ENCODE peak calls at places on chromosomes 16 and 17, in seven cellular contexts. One of them, this sample, is unnamed.

GRCh38 chr17:57448288-57449283 is 192.3 kb downstream of the MSI2 start:
- DNase-seq in fibroblast of the aortic adventitia: no peak
- DNase-seq in effector CD4-positive, alpha-beta T cell: no peak
- DNase-seq in RCC 7860: no peak
- DNase-seq in GM23338: no peak
- DNase-seq in HTR-8/SVneo: no peak
- DNase-seq in activated naive CD8-positive, alpha-beta T cell treated with anti-CD3 and anti-CD28 coated beads for 36 hours: no peak
- DNase-seq in this sample: no peak

GRCh38 chr16:72099377-72099818 is 5.8 kb downstream of the DHX38 start:
- DNase-seq in fibroblast of the aortic adventitia: peak
- DNase-seq in effector CD4-positive, alpha-beta T cell: peak
- DNase-seq in RCC 7860: peak
- DNase-seq in GM23338: peak
- DNase-seq in HTR-8/SVneo: peak
- DNase-seq in activated naive CD8-positive, alpha-beta T cell treated with anti-CD3 and anti-CD28 coated beads for 36 hours: peak
- DNase-seq in this sample: peak

GRCh38 chr16:85777583-85778310 is 21.6 kb downstream of the EMC8 start:
- DNase-seq in fibroblast of the aortic adventitia: no peak
- DNase-seq in effector CD4-positive, alpha-beta T cell: no peak
- DNase-seq in RCC 7860: peak
- DNase-seq in GM23338: no peak
- DNase-seq in HTR-8/SVneo: no peak
- DNase-seq in activated naive CD8-positive, alpha-beta T cell treated with anti-CD3 and anti-CD28 coated beads for 36 hours: no peak
- DNase-seq in this sample: no peak

GRCh38 chr17:78387982-78388941 is 9.8 kb downstream of the PGS1 start:
- DNase-seq in fibroblast of the aortic adventitia: peak
- DNase-seq in effector CD4-positive, alpha-beta T cell: no peak
- DNase-seq in RCC 7860: no peak
- DNase-seq in GM23338: no peak
- DNase-seq in HTR-8/SVneo: no peak
- DNase-seq in activated naive CD8-positive, alpha-beta T cell treated with anti-CD3 and anti-CD28 coated beads for 36 hours: no peak
- DNase-seq in this sample: no peak

GRCh38 chr17:12395733-12396354 is 269.8 kb upstream of the MYOCD start:
- DNase-seq in fibroblast of the aortic adventitia: no peak
- DNase-seq in effector CD4-positive, alpha-beta T cell: no peak
- DNase-seq in RCC 7860: no peak
- DNase-seq in GM23338: peak
- DNase-seq in HTR-8/SVneo: no peak
- DNase-seq in activated naive CD8-positive, alpha-beta T cell treated with anti-CD3 and anti-CD28 coated beads for 36 hours: no peak
- DNase-seq in this sample: no peak

GRCh38 chr17:33052856-33053255 is 61.2 kb downstream of the SPACA3 start:
- DNase-seq in fibroblast of the aortic adventitia: no peak
- DNase-seq in effector CD4-positive, alpha-beta T cell: no peak
- DNase-seq in RCC 7860: no peak
- DNase-seq in GM23338: no peak
- DNase-seq in HTR-8/SVneo: no peak
- DNase-seq in activated naive CD8-positive, alpha-beta T cell treated with anti-CD3 and anti-CD28 coated beads for 36 hours: no peak
- DNase-seq in this sample: no peak

GRCh38 chr17:3771140-3771539 is 29.8 kb downstream of the ITGAE start:
- DNase-seq in fibroblast of the aortic adventitia: no peak
- DNase-seq in effector CD4-positive, alpha-beta T cell: no peak
- DNase-seq in RCC 7860: no peak
- DNase-seq in GM23338: no peak
- DNase-seq in HTR-8/SVneo: no peak
- DNase-seq in activated naive CD8-positive, alpha-beta T cell treated with anti-CD3 and anti-CD28 coated beads for 36 hours: peak
- DNase-seq in this sample: no peak

GRCh38 chr16:20944861-20945390 is 44.4 kb downstream of the LYRM1 start:
- DNase-seq in fibroblast of the aortic adventitia: peak
- DNase-seq in effector CD4-positive, alpha-beta T cell: no peak
- DNase-seq in RCC 7860: peak
- DNase-seq in GM23338: peak
- DNase-seq in HTR-8/SVneo: no peak
- DNase-seq in activated naive CD8-positive, alpha-beta T cell treated with anti-CD3 and anti-CD28 coated beads for 36 hours: peak
- DNase-seq in this sample: no peak

GRCh38 chr16:1481906-1482835 is 6.6 kb downstream of the PTX4 start:
- DNase-seq in fibroblast of the aortic adventitia: peak
- DNase-seq in effector CD4-positive, alpha-beta T cell: no peak
- DNase-seq in RCC 7860: peak
- DNase-seq in GM23338: no peak
- DNase-seq in HTR-8/SVneo: no peak
- DNase-seq in activated naive CD8-positive, alpha-beta T cell treated with anti-CD3 and anti-CD28 coated beads for 36 hours: no peak
- DNase-seq in this sample: no peak

GRCh38 chr17:83153681-83154310 is 74.4 kb downstream of the METRNL start:
- DNase-seq in fibroblast of the aortic adventitia: no peak
- DNase-seq in effector CD4-positive, alpha-beta T cell: no peak
- DNase-seq in RCC 7860: no peak
- DNase-seq in GM23338: no peak
- DNase-seq in HTR-8/SVneo: no peak
- DNase-seq in activated naive CD8-positive, alpha-beta T cell treated with anti-CD3 and anti-CD28 coated beads for 36 hours: no peak
- DNase-seq in this sample: no peak

GRCh38 chr16:52050418-52050817 is 496.5 kb downstream of the TOX3 start:
- DNase-seq in fibroblast of the aortic adventitia: no peak
- DNase-seq in effector CD4-positive, alpha-beta T cell: no peak
- DNase-seq in RCC 7860: peak
- DNase-seq in GM23338: no peak
- DNase-seq in HTR-8/SVneo: no peak
- DNase-seq in activated naive CD8-positive, alpha-beta T cell treated with anti-CD3 and anti-CD28 coated beads for 36 hours: no peak
- DNase-seq in this sample: no peak

GRCh38 chr17:17183744-17184143 is 22.4 kb downstream of the PLD6 start:
- DNase-seq in fibroblast of the aortic adventitia: no peak
- DNase-seq in effector CD4-positive, alpha-beta T cell: no peak
- DNase-seq in RCC 7860: no peak
- DNase-seq in GM23338: no peak
- DNase-seq in HTR-8/SVneo: no peak
- DNase-seq in activated naive CD8-positive, alpha-beta T cell treated with anti-CD3 and anti-CD28 coated beads for 36 hours: no peak
- DNase-seq in this sample: no peak

GRCh38 chr17:50863931-50864330 is 2.2 kb downstream of the TOB1 start:
- DNase-seq in fibroblast of the aortic adventitia: no peak
- DNase-seq in effector CD4-positive, alpha-beta T cell: no peak
- DNase-seq in RCC 7860: no peak
- DNase-seq in GM23338: no peak
- DNase-seq in HTR-8/SVneo: no peak
- DNase-seq in activated naive CD8-positive, alpha-beta T cell treated with anti-CD3 and anti-CD28 coated beads for 36 hours: no peak
- DNase-seq in this sample: no peak

GRCh38 chr16:72956124-72957064 is 91.5 kb downstream of the ZFHX3 start:
- DNase-seq in fibroblast of the aortic adventitia: no peak
- DNase-seq in effector CD4-positive, alpha-beta T cell: no peak
- DNase-seq in RCC 7860: no peak
- DNase-seq in GM23338: no peak
- DNase-seq in HTR-8/SVneo: no peak
- DNase-seq in activated naive CD8-positive, alpha-beta T cell treated with anti-CD3 and anti-CD28 coated beads for 36 hours: no peak
- DNase-seq in this sample: no peak

GRCh38 chr16:89567656-89568594 is 7.4 kb downstream of the RPL13 start:
- DNase-seq in fibroblast of the aortic adventitia: no peak
- DNase-seq in effector CD4-positive, alpha-beta T cell: no peak
- DNase-seq in RCC 7860: no peak
- DNase-seq in GM23338: no peak
- DNase-seq in HTR-8/SVneo: no peak
- DNase-seq in activated naive CD8-positive, alpha-beta T cell treated with anti-CD3 and anti-CD28 coated beads for 36 hours: no peak
- DNase-seq in this sample: no peak

This sample was measured in T follicular helper cell.